ENCODE peak calls at places on chromosomes 11 and 22, in ten cellular contexts. N, H, E, Z, M, K, Y, L, P and D are unnamed samples.

GRCh38 chr11:12460441-12460840 is 83.1 kb downstream of the PARVA start:
- DNase-seq in N (no peak), H (peak; percentile 58), E (no peak), Z (no peak), M (no peak), K (no peak), Y (no peak), L (no peak), P (no peak), D (no peak)

GRCh38 chr11:12220305-12220704 is 109.9 kb downstream of the MICAL2 start:
- DNase-seq in N (no peak), H (no peak), E (peak; percentile 49), Z (no peak), M (no peak), K (peak; percentile 75), Y (no peak), L (no peak), P (no peak), D (peak; percentile 73)

GRCh38 chr11:11366793-11367192 is 13.7 kb upstream of the CSNK2A3 start:
- DNase-seq in N (no peak), H (no peak), E (peak; percentile 25), Z (no peak), M (no peak), K (no peak), Y (no peak), L (no peak), P (no peak), D (no peak)

GRCh38 chr11:76083563-76084451 is 122.5 kb downstream of the WNT11 start:
- DNase-seq in N (no peak), H (peak; percentile 45), E (peak; percentile 10), Z (no peak), M (no peak), K (no peak), Y (no peak), L (no peak), P (no peak), D (no peak)

GRCh38 chr11:118148240-118148639 is 4.4 kb downstream of the SCN4B start:
- DNase-seq in N (no peak), H (no peak), E (no peak), Z (no peak), M (no peak), K (no peak), Y (no peak), L (no peak), P (no peak), D (no peak)

GRCh38 chr11:72353861-72354260 is 80.5 kb downstream of the CLPB start:
- DNase-seq in N (no peak), H (peak; percentile 60), E (peak; percentile 28), Z (no peak), M (no peak), K (no peak), Y (no peak), L (no peak), P (no peak), D (no peak)

GRCh38 chr11:127651175-127651887 is 650.8 kb upstream of the KIRREL3 start:
- DNase-seq in N (no peak), H (no peak), E (peak; percentile 39), Z (peak; percentile 81), M (no peak), K (no peak), Y (no peak), L (no peak), P (no peak), D (no peak)

GRCh38 chr11:12024314-12024926 is 16.0 kb upstream of the DKK3 start:
- DNase-seq in N (no peak), H (no peak), E (no peak), Z (no peak), M (no peak), K (no peak), Y (no peak), L (no peak), P (no peak), D (no peak)

GRCh38 chr11:72349616-72350218 is 84.6 kb downstream of the CLPB start:
- DNase-seq in N (no peak), H (no peak), E (peak; percentile 14), Z (no peak), M (no peak), K (peak; percentile 54), Y (no peak), L (no peak), P (no peak), D (no peak)

GRCh38 chr11:8807544-8808225 is 103.3 kb upstream of the AKIP1 start:
- DNase-seq in N (no peak), H (no peak), E (peak; percentile 83), Z (no peak), M (no peak), K (peak; percentile 46), Y (no peak), L (no peak), P (no peak), D (no peak)

GRCh38 chr11:57322881-57323467 is 1.8 kb downstream of the TNKS1BP1 start:
- DNase-seq in N (no peak), H (peak; percentile 87), E (no peak), Z (no peak), M (no peak), K (no peak), Y (no peak), L (no peak), P (no peak), D (no peak)
- H3K4me3 ChIP-seq in N (peak overlapping the region; percentile 90), H (no peak overlapping the region), E (peak overlapping the region; percentile 94), Z (peak overlapping the region; percentile 77), M (peak overlapping the region; percentile 74), K (peak overlapping the region; percentile 73), Y (no peak overlapping the region), L (no peak overlapping the region), P (peak overlapping the region; percentile 84), D (peak overlapping the region; percentile 94)

GRCh38 chr11:103322861-103323260 is 213.6 kb downstream of the DYNC2H1 start:
- DNase-seq in N (no peak), H (no peak), E (peak; percentile 49), Z (no peak), M (no peak), K (no peak), Y (no peak), L (no peak), P (no peak), D (no peak)

GRCh38 chr11:103326070-103326794 is 217.0 kb downstream of the DYNC2H1 start:
- DNase-seq in N (no peak), H (peak; percentile 90), E (peak; percentile 89), Z (peak; percentile 48), M (no peak), K (peak; percentile 42), Y (peak; percentile 42), L (no peak), P (peak; percentile 51), D (peak; percentile 29)

GRCh38 chr11:103325686-103326069 is 216.5 kb downstream of the DYNC2H1 start:
- DNase-seq in N (no peak), H (no peak), E (no peak), Z (no peak), M (no peak), K (no peak), Y (no peak), L (no peak), P (no peak), D (no peak)

GRCh38 chr11:103332409-103332808 is 223.2 kb downstream of the DYNC2H1 start:
- DNase-seq in N (no peak), H (no peak), E (no peak), Z (no peak), M (no peak), K (no peak), Y (no peak), L (no peak), P (no peak), D (no peak)

GRCh38 chr11:103327721-103328120 is 218.5 kb downstream of the DYNC2H1 start:
- DNase-seq in N (no peak), H (peak; percentile 30), E (peak; percentile 79), Z (no peak), M (no peak), K (no peak), Y (no peak), L (no peak), P (no peak), D (no peak)
- H3K4me3 ChIP-seq in N (no peak overlapping the region), H (no peak overlapping the region), E (no peak overlapping the region), Z (no peak overlapping the region), M (no peak overlapping the region), K (no peak overlapping the region), Y (no peak overlapping the region), L (no peak overlapping the region), P (no peak overlapping the region), D (no peak overlapping the region)

DNA sequence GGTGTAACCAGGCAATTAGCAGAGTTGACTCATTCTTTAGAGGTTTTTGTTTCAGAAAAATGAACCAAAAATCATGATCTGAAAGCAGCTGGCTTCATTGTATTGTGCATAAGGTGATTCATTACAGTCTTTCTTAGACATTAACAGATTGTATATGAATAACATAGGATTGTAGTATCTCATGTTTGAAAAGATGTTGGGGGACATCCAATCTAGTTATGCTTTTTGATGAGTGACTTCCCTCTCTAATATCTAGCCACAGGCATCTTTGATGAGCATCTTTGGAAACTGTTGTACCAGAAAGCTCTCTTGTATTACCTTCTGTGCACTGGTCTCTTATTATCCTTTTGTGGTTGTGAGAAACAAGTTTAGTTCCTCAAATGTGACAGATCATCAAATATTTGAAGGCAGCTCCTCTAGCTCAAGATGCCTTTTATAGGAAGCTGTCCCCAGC is 8.3 kb downstream of the GRK3 start:
- DNase-seq in N (no peak), H (no peak), E (no peak), Z (no peak), M (no peak), K (no peak), Y (no peak), L (no peak), P (no peak), D (no peak)
- H3K4me3 ChIP-seq in N (no peak overlapping the region), H (no peak overlapping the region), E (no peak overlapping the region), Z (no peak overlapping the region), M (no peak overlapping the region), K (no peak overlapping the region), Y (no peak overlapping the region), L (no peak overlapping the region), P (no peak overlapping the region), D (no peak overlapping the region)

GRCh38 chr11:69171476-69171875 is 15.7 kb downstream of the SMIM38 start:
- DNase-seq in N (no peak), H (no peak), E (no peak), Z (no peak), M (no peak), K (no peak), Y (no peak), L (no peak), P (no peak), D (no peak)

GRCh38 chr11:69167916-69168691 is 12.4 kb downstream of the SMIM38 start:
- DNase-seq in N (no peak), H (no peak), E (peak; percentile 24), Z (no peak), M (no peak), K (no peak), Y (peak; percentile 35), L (no peak), P (no peak), D (no peak)

GRCh38 chr11:69167130-69167915 is 11.6 kb downstream of the SMIM38 start:
- DNase-seq in N (no peak), H (no peak), E (no peak), Z (no peak), M (no peak), K (no peak), Y (no peak), L (no peak), P (no peak), D (no peak)

GRCh38 chr11:69170704-69171103 is 15.0 kb downstream of the SMIM38 start:
- DNase-seq in N (no peak), H (no peak), E (no peak), Z (no peak), M (no peak), K (no peak), Y (no peak), L (no peak), P (no peak), D (no peak)

DNA sequence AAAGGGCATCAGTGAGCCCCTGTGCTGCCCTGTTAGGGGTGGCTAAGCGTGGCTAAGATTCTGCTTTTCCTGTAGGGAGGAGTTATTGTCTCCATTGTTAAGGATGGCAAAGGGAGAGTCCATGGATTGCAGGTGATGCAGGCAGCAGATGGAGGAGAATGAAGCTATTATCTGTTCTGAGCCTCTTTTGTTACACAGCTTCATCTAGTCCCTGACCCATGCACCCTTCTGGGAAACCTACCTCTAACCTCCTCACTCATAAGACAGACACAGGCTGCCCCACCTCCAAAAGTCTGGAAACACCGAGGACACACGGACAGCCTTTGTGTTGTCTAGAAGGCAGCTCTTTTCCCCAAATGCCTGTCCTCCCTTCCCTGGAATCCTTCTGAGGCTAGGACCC is 13.7 kb downstream of the SMIM38 start:
- DNase-seq in N (no peak), H (no peak), E (no peak), Z (no peak), M (no peak), K (no peak), Y (no peak), L (no peak), P (no peak), D (no peak)
- H3K4me3 ChIP-seq in N (no peak overlapping the region), H (no peak overlapping the region), E (no peak overlapping the region), Z (no peak overlapping the region), M (no peak overlapping the region), K (no peak overlapping the region), Y (no peak overlapping the region), L (no peak overlapping the region), P (no peak overlapping the region), D (no peak overlapping the region)